ENCODE peak calls at places on chromosomes 7 and 10, in nine cellular contexts. I, E, W, G, V, S, X, D and P are unnamed samples.

GRCh38 chr10:62224606-62225005 is 44.0 kb downstream of the RTKN2 start:
- DNase-seq in S (peak; percentile 83), G (no peak), E (no peak), V (no peak), D (no peak), W (no peak), X (peak; percentile 7), I (peak; percentile 76), P (no peak)

GRCh38 chr10:75508239-75508813 is 76.9 kb downstream of the LRMDA start:
- DNase-seq in V (no peak), W (no peak), X (peak; percentile 64), D (no peak), G (no peak), E (no peak), I (peak; percentile 57), S (peak; percentile 13), P (no peak)

GRCh38 chr10:73406863-73407262 is 7.0 kb downstream of the ANXA7 start:
- DNase-seq in X (no peak), S (no peak), G (no peak), V (no peak), D (no peak), I (no peak), E (no peak), W (no peak), P (no peak)

GRCh38 chr10:625335-625699 is 64.2 kb downstream of the DIP2C start:
- DNase-seq in E (no peak), S (no peak), D (no peak), I (no peak), W (no peak), G (no peak), X (no peak), V (no peak), P (peak; percentile 75)

GRCh38 chr10:28777911-28778310 is 100.6 kb downstream of the BAMBI start:
- DNase-seq in I (no peak), G (no peak), V (no peak), X (no peak), S (no peak), W (no peak), D (no peak), E (no peak), P (no peak)

GRCh38 chr10:78348416-78349164 is 314.9 kb downstream of the RPS24 start:
- DNase-seq in D (no peak), I (no peak), X (peak; percentile 58), E (no peak), G (no peak), V (no peak), S (no peak), W (no peak), P (no peak)

GRCh38 chr10:132430861-132431271 is 33.9 kb downstream of the PWWP2B start:
- DNase-seq in I (no peak), W (no peak), V (no peak), X (no peak), S (no peak), D (no peak), E (no peak), G (no peak), P (no peak)

GRCh38 chr7:31066516-31067130 is 14.5 kb downstream of the ADCYAP1R1 start:
- DNase-seq in S (no peak), V (no peak), W (no peak), I (no peak), X (no peak), D (no peak), G (no peak), E (peak; percentile 11), P (no peak)

GRCh38 chr10:104895981-104896380 is 254.9 kb downstream of the SORCS3 start:
- DNase-seq in I (no peak), E (no peak), D (no peak), V (no peak), X (no peak), G (no peak), S (no peak), W (no peak), P (no peak)